ENCODE peak calls at places on chromosomes 13 and 19, in seven cellular contexts. T is ovary; C is fibroblast of mammary gland; B is skeletal muscle cell; F is fibroblast of the aortic adventitia; I is CD4-positive, CD25-positive, alpha-beta regulatory T cell; J is adrenal gland. Q is an unnamed sample.

GRCh38 chr19:1000095-1000494 is at the start of gene GRIN3B:
- DNase-seq in B (no peak), C (peak), F (peak), I (peak), J (peak), T (no peak), Q (peak)

GRCh38 chr19:30425885-30426838 is 54.0 kb downstream of the ZNF536 start:
- DNase-seq in B (no peak), T (no peak), C (no peak), F (no peak), I (no peak), J (no peak), Q (no peak)

GRCh38 chr19:48878219-48879024 is 6.2 kb downstream of the PPP1R15A start:
- DNase-seq in B (no peak), T (no peak), I (peak), J (peak), F (peak), C (no peak), Q (no peak)

GRCh38 chr13:56909896-56910600 is 230.7 kb upstream of the PRR20A start:
- DNase-seq in C (no peak), B (no peak), F (no peak), T (no peak), J (no peak), I (no peak), Q (no peak)

GRCh38 chr13:114112826-114113322 is 19.5 kb downstream of the RASA3 start:
- DNase-seq in B (no peak), J (peak), T (peak), I (no peak), C (no peak), F (no peak), Q (no peak)

GRCh38 chr19:1474011-1474764 is 4.8 kb downstream of the C19orf25 start:
- DNase-seq in C (peak), B (no peak), J (peak), F (peak), I (no peak), T (peak), Q (no peak)

GRCh38 chr19:56827708-56828107 is 12.8 kb downstream of the PEG3 start:
- DNase-seq in J (no peak), C (no peak), T (no peak), F (no peak), I (no peak), B (no peak), Q (no peak)

GRCh38 chr13:95948646-95949045 is 104.6 kb downstream of the UGGT2 start:
- DNase-seq in B (no peak), F (peak), T (no peak), C (peak), I (no peak), J (no peak), Q (no peak)

GRCh38 chr13:50613356-50613831 is 230.1 kb downstream of the DLEU7 start:
- DNase-seq in C (peak), B (no peak), T (no peak), I (no peak), J (no peak), F (peak), Q (no peak)

GRCh38 chr13:23254506-23254905 is 73.7 kb downstream of the SGCG start:
- DNase-seq in I (no peak), T (no peak), B (no peak), F (no peak), C (no peak), J (no peak), Q (no peak)

GRCh38 chr13:86080340-86080995 is 281.2 kb upstream of the SLITRK6 start:
- DNase-seq in F (no peak), I (no peak), J (no peak), C (peak), B (peak), T (no peak), Q (no peak)

GRCh38 chr19:33868821-33869412 is 72.2 kb downstream of the KCTD15 start:
- DNase-seq in F (peak), T (peak), C (no peak), I (no peak), J (peak), B (no peak), Q (no peak)

GRCh38 chr13:49454388-49455015 is 10.4 kb downstream of the SETDB2 start:
- DNase-seq in I (peak), C (peak), F (peak), B (no peak), T (no peak), J (no peak), Q (no peak)

GRCh38 chr13:28611654-28612131 is 47.2 kb upstream of the POMP start:
- DNase-seq in C (no peak), J (no peak), F (no peak), T (no peak), I (peak), B (no peak), Q (peak)

GRCh38 chr19:7887408-7888144 is 734 bp upstream of the LRRC8E start:
- DNase-seq in C (no peak), I (no peak), B (no peak), F (no peak), J (no peak), T (no peak), Q (no peak)

GRCh38 chr19:29596885-29597525 is 9.1 kb upstream of the POP4 start:
- DNase-seq in F (peak), T (no peak), J (no peak), B (no peak), I (no peak), C (peak), Q (no peak)

GRCh38 chr13:48235100-48235813 is 2.3 kb downstream of the ITM2B start:
- DNase-seq in B (no peak), T (no peak), F (peak), C (no peak), I (peak), J (peak), Q (peak)

GRCh38 chr19:2528543-2529173 is 52.7 kb downstream of the GADD45B start:
- DNase-seq in I (no peak), F (no peak), J (no peak), B (no peak), C (peak), T (no peak), Q (no peak)

GRCh38 chr19:11482384-11483050 is 1.7 kb upstream of the ELAVL3 start:
- DNase-seq in F (peak), T (peak), B (peak), J (peak), C (peak), I (peak), Q (peak)

GRCh38 chr13:49869514-49869913 is 66.6 kb downstream of the SPRYD7 start:
- DNase-seq in T (no peak), C (peak), I (no peak), F (peak), B (no peak), J (no peak), Q (no peak)

GRCh38 chr19:7676376-7676775 is 514 bp upstream of the MCEMP1 start:
- DNase-seq in J (no peak), T (no peak), I (no peak), F (no peak), C (no peak), B (no peak), Q (no peak)

GRCh38 chr19:10412257-10412977 is 7.9 kb upstream of the PDE4A start:
- DNase-seq in I (peak), F (no peak), J (no peak), T (no peak), B (no peak), C (no peak), Q (no peak)
- H3K4me3 ChIP-seq in I (peak), F (no peak), J (no peak), T (no peak), B (no peak), C (no peak), Q (no peak)

GRCh38 chr19:40279120-40279551 is 6.0 kb downstream of the AKT2 start:
- DNase-seq in B (peak), C (peak), I (no peak), J (no peak), T (peak), F (peak), Q (no peak)
- H3K4me3 ChIP-seq in B (peak), C (peak), I (no peak), J (no peak), T (peak), F (peak), Q (no peak)

DNA sequence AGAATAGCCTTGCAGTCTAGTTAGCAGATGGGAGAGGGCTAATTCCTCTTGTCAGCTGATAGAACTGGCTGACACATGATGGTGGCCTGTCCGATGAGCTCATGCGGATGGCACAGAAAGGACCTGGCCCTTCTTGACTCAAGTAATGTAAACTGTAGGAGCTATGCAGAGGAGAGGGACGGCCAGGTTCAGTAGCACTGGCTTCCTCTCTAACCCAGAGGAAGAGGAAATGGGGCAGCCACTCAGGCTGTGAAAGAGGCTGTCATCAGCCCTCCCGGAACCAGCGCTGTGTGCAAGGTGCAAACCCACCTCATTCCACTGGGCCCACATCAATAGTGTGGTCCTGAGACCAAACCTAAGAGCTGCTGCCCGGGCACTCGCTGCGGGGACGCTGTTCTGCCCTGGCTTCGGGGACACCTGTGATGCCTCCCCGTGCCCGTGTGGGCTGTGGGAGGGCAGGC is 30.7 kb upstream of the USE1 start:
- DNase-seq in I (peak), B (no peak), F (no peak), J (no peak), T (no peak), C (no peak), Q (peak)
- H3K4me3 ChIP-seq in I (peak), B (no peak), F (no peak), J (no peak), T (no peak), C (no peak), Q (peak)

GRCh38 chr13:24745516-24745860 is 18.5 kb upstream of the RNF17 start:
- DNase-seq in C (no peak), B (no peak), J (no peak), F (no peak), I (no peak), T (no peak), Q (no peak)
- H3K4me3 ChIP-seq in C (no peak), B (no peak), J (no peak), F (no peak), I (no peak), T (no peak), Q (no peak)

DNA sequence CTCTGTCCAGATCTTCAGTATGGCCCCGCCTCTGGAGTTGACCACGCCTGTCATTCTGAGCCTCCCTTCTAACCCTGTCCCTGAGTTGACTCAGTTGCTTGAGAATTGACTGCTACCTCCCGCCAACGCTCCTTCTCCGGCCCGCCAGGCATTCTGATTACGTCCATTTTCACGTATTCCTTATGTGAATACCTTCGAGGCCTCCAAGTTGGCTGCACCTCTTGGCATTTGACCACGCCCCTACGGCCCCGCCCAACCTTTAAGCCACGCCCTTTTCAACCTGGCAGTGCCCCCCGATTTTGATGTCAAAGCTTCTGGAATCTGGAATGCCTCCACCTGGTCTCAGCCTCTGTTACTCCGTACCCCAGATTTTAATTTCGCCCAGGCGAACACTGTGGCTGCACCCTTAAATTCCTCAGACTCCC is 1.7 kb upstream of the EML2 start:
- DNase-seq in C (no peak), I (no peak), J (no peak), B (no peak), F (no peak), T (peak), Q (peak)
- H3K4me3 ChIP-seq in C (no peak), I (peak), J (no peak), B (no peak), F (no peak), T (no peak), Q (no peak)

GRCh38 chr13:109869312-109870237 is 83.2 kb upstream of the IRS2 start:
- DNase-seq in F (peak), C (no peak), T (peak), I (peak), B (peak), J (peak), Q (no peak)
- H3K4me3 ChIP-seq in F (peak), C (no peak), T (peak), I (no peak), B (peak), J (no peak), Q (no peak)

Q was measured in effector memory CD4-positive, alpha-beta T cell.